ENCODE peak calls at places on chromosomes 3 and 15, in six cellular contexts. S, W, Z, P, G and F are unnamed samples.

GRCh38 chr3:157590273-157590672 is 87.1 kb upstream of the VEPH1 start:
- DNase-seq in S (no peak), W (no peak), Z (no peak), P (no peak), G (no peak), F (no peak)

GRCh38 chr3:194130211-194130610 is 5.7 kb upstream of the HES1 start:
- DNase-seq in S (no peak), W (no peak), Z (no peak), P (no peak), G (no peak), F (no peak)

GRCh38 chr3:195194559-195195161 is 76.3 kb downstream of the XXYLT1 start:
- DNase-seq in S (no peak), W (no peak), Z (no peak), P (no peak), G (peak), F (no peak)

GRCh38 chr3:53074366-53074696 is 28.5 kb upstream of the SFMBT1 start:
- DNase-seq in S (no peak), W (no peak), Z (no peak), P (no peak), G (no peak), F (no peak)

GRCh38 chr3:128226794-128227399 is 73.6 kb downstream of the EEFSEC start:
- DNase-seq in S (no peak), W (peak), Z (peak), P (peak), G (no peak), F (no peak)

GRCh38 chr15:73957785-73958184 is 31.5 kb downstream of the LOXL1 start:
- DNase-seq in S (no peak), W (no peak), Z (no peak), P (no peak), G (no peak), F (no peak)

GRCh38 chr3:52498134-52499054 is 3.3 kb downstream of the STAB1 start:
- DNase-seq in S (no peak), W (peak), Z (no peak), P (no peak), G (no peak), F (no peak)

GRCh38 chr3:31941230-31941632 is 39.8 kb downstream of the OSBPL10 start:
- DNase-seq in S (no peak), W (no peak), Z (no peak), P (no peak), G (no peak), F (no peak)

GRCh38 chr3:32630266-32630665 is 54.7 kb upstream of the CNOT10 start:
- DNase-seq in S (no peak), W (no peak), Z (no peak), P (no peak), G (no peak), F (no peak)

GRCh38 chr15:77508541-77509505 is 88.1 kb downstream of the HMG20A start:
- DNase-seq in S (no peak), W (peak), Z (no peak), P (no peak), G (no peak), F (no peak)

GRCh38 chr3:23612296-23612891 is 193.4 kb upstream of the UBE2E1 start:
- DNase-seq in S (no peak), W (peak), Z (no peak), P (no peak), G (no peak), F (no peak)